ENCODE peak calls at places on chromosomes 3 and 15, in nine cellular contexts. One of them, this sample, is unnamed.

GRCh38 chr3:152374260-152374990 is 105.7 kb downstream of the MBNL1 start:
- DNase-seq in EL: no peak
- DNase-seq in GM23248: peak
- DNase-seq in head of caudate nucleus: no peak
- DNase-seq in NCI-H1092: no peak
- DNase-seq in cerebellar cortex: no peak
- DNase-seq in foreskin fibroblast: no peak
- DNase-seq in mammary epithelial cell: no peak
- DNase-seq in fibroblast of the conjunctiva: no peak
- DNase-seq in this sample: no peak

GRCh38 chr3:186596568-186597287 is 16.1 kb upstream of the AHSG start:
- DNase-seq in GM23248: peak
- DNase-seq in cerebellar cortex: no peak
- DNase-seq in head of caudate nucleus: no peak
- DNase-seq in EL: peak
- DNase-seq in mammary epithelial cell: peak
- DNase-seq in foreskin fibroblast: no peak
- DNase-seq in fibroblast of the conjunctiva: no peak
- DNase-seq in NCI-H1092: no peak
- DNase-seq in this sample: no peak

GRCh38 chr3:124174463-124174862 is 182.5 kb upstream of the ROPN1 start:
- DNase-seq in mammary epithelial cell: no peak
- DNase-seq in EL: peak
- DNase-seq in fibroblast of the conjunctiva: no peak
- DNase-seq in NCI-H1092: peak
- DNase-seq in foreskin fibroblast: no peak
- DNase-seq in head of caudate nucleus: no peak
- DNase-seq in cerebellar cortex: no peak
- DNase-seq in GM23248: no peak
- DNase-seq in this sample: no peak

GRCh38 chr3:155605571-155605970 is 139.3 kb downstream of the PLCH1 start:
- DNase-seq in mammary epithelial cell: no peak
- DNase-seq in fibroblast of the conjunctiva: no peak
- DNase-seq in head of caudate nucleus: no peak
- DNase-seq in NCI-H1092: no peak
- DNase-seq in cerebellar cortex: no peak
- DNase-seq in GM23248: no peak
- DNase-seq in EL: no peak
- DNase-seq in foreskin fibroblast: no peak
- DNase-seq in this sample: no peak

GRCh38 chr15:101501703-101502373 is 12.3 kb upstream of the PCSK6 start:
- DNase-seq in cerebellar cortex: peak
- DNase-seq in fibroblast of the conjunctiva: no peak
- DNase-seq in NCI-H1092: no peak
- DNase-seq in EL: peak
- DNase-seq in GM23248: peak
- DNase-seq in head of caudate nucleus: peak
- DNase-seq in foreskin fibroblast: no peak
- DNase-seq in mammary epithelial cell: no peak
- DNase-seq in this sample: peak

GRCh38 chr3:185943363-185944106 is 5.7 kb upstream of the TRA2B start:
- DNase-seq in cerebellar cortex: peak
- DNase-seq in GM23248: peak
- DNase-seq in head of caudate nucleus: peak
- DNase-seq in EL: peak
- DNase-seq in foreskin fibroblast: peak
- DNase-seq in fibroblast of the conjunctiva: peak
- DNase-seq in NCI-H1092: peak
- DNase-seq in mammary epithelial cell: peak
- DNase-seq in this sample: peak

GRCh38 chr3:50542177-50543034 is 25.1 kb downstream of the C3orf18 start:
- DNase-seq in NCI-H1092: peak
- DNase-seq in EL: peak
- DNase-seq in head of caudate nucleus: peak
- DNase-seq in mammary epithelial cell: peak
- DNase-seq in foreskin fibroblast: peak
- DNase-seq in GM23248: peak
- DNase-seq in fibroblast of the conjunctiva: peak
- DNase-seq in cerebellar cortex: peak
- DNase-seq in this sample: peak

GRCh38 chr3:158434412-158435038 is 136.5 kb upstream of the MLF1 start:
- DNase-seq in GM23248: peak
- DNase-seq in head of caudate nucleus: peak
- DNase-seq in cerebellar cortex: peak
- DNase-seq in EL: peak
- DNase-seq in fibroblast of the conjunctiva: peak
- DNase-seq in mammary epithelial cell: peak
- DNase-seq in NCI-H1092: peak
- DNase-seq in foreskin fibroblast: peak
- DNase-seq in this sample: peak

GRCh38 chr3:183455064-183455463 is 26.6 kb upstream of the MCF2L2 start:
- DNase-seq in GM23248: peak
- DNase-seq in EL: peak
- DNase-seq in mammary epithelial cell: peak
- DNase-seq in head of caudate nucleus: peak
- DNase-seq in fibroblast of the conjunctiva: no peak
- DNase-seq in cerebellar cortex: no peak
- DNase-seq in NCI-H1092: no peak
- DNase-seq in foreskin fibroblast: peak
- DNase-seq in this sample: no peak

This sample was measured in posterior cingulate gyrus.